ENCODE peak calls at places on chromosome 14, in nine cellular contexts. F, Q, U, V, K, M, P, J and L are unnamed samples.

GRCh38 chr14:57071639-57072038 is 197.1 kb downstream of the EXOC5 start:
- DNase-seq in P (no peak), M (no peak), K (no peak), Q (no peak), F (no peak), V (no peak), U (no peak), J (no peak), L (no peak)

GRCh38 chr14:24311837-24312615 is 724 bp downstream of the LTB4R start:
- DNase-seq in F (peak), M (no peak), P (no peak), U (no peak), K (no peak), V (no peak), Q (no peak), J (no peak), L (no peak)

GRCh38 chr14:104856157-104856868 is 8.8 kb upstream of the CEP170B start:
- DNase-seq in V (no peak), F (no peak), Q (no peak), J (no peak), P (no peak), M (no peak), U (no peak), K (peak), L (no peak)

GRCh38 chr14:78798757-78799156 is 628.6 kb downstream of the NRXN3 start:
- DNase-seq in F (no peak), J (no peak), V (no peak), U (no peak), M (no peak), Q (no peak), K (no peak), P (no peak), L (no peak)

GRCh38 chr14:92397140-92397815 is 74.3 kb downstream of the SLC24A4 start:
- DNase-seq in V (no peak), J (no peak), K (no peak), P (peak), M (no peak), U (no peak), F (peak), Q (no peak), L (no peak)

GRCh38 chr14:75430106-75430505 is 2.3 kb downstream of the JDP2 start:
- DNase-seq in F (peak), K (no peak), Q (no peak), J (no peak), M (peak), V (no peak), U (no peak), P (peak), L (no peak)

GRCh38 chr14:54083549-54084239 is 127.1 kb upstream of the BMP4 start:
- DNase-seq in F (peak), K (no peak), V (no peak), Q (no peak), U (no peak), J (no peak), P (no peak), M (no peak), L (no peak)

GRCh38 chr14:102442241-102443211 is 67.0 kb downstream of the ANKRD9 start:
- DNase-seq in K (peak), J (no peak), M (peak), U (no peak), Q (no peak), V (no peak), P (no peak), F (no peak), L (no peak)

GRCh38 chr14:26984318-26985177 is 386.7 kb upstream of the NOVA1 start:
- DNase-seq in V (peak), F (peak), K (peak), J (no peak), U (peak), P (no peak), Q (no peak), M (peak), L (peak)

GRCh38 chr14:103070971-103071542 is 13.0 kb upstream of the LBHD2 start:
- DNase-seq in J (no peak), K (no peak), Q (peak), V (no peak), F (no peak), M (no peak), U (no peak), P (peak), L (no peak)

GRCh38 chr14:69750495-69750894 is 16.4 kb upstream of the SRSF5 start:
- DNase-seq in F (no peak), K (no peak), U (no peak), M (no peak), Q (no peak), V (no peak), J (no peak), P (no peak), L (no peak)

GRCh38 chr14:54194501-54194900 is 202.3 kb upstream of the CDKN3 start:
- DNase-seq in M (no peak), K (no peak), F (peak), V (no peak), U (no peak), P (no peak), J (no peak), Q (no peak), L (no peak)

GRCh38 chr14:66982247-66982646 is 207.0 kb upstream of the GARIN2 start:
- DNase-seq in M (no peak), J (no peak), V (no peak), U (no peak), F (no peak), K (no peak), Q (no peak), P (no peak), L (no peak)

GRCh38 chr14:51780006-51780692 is 80.3 kb upstream of the GNG2 start:
- DNase-seq in P (peak), U (peak), J (peak), K (peak), V (peak), M (peak), Q (peak), F (peak), L (peak)

GRCh38 chr14:98931126-98931525 is 340.9 kb downstream of the BCL11B start:
- DNase-seq in J (no peak), Q (no peak), P (no peak), V (no peak), F (no peak), M (no peak), U (no peak), K (no peak), L (no peak)

GRCh38 chr14:75249251-75249957 is 29.2 kb upstream of the FOS start:
- DNase-seq in F (no peak), P (peak), U (no peak), J (peak), M (no peak), Q (no peak), V (peak), K (no peak), L (no peak)

GRCh38 chr14:68397371-68397779 is 395.5 kb downstream of the ZFP36L1 start:
- DNase-seq in V (no peak), K (no peak), U (no peak), Q (no peak), J (no peak), F (no peak), P (peak), M (peak), L (no peak)

GRCh38 chr14:74698471-74698870 is 14.4 kb downstream of the AREL1 start:
- DNase-seq in Q (no peak), M (no peak), V (no peak), U (no peak), F (no peak), P (no peak), K (no peak), J (no peak), L (no peak)

GRCh38 chr14:65906948-65907347 is 494.4 kb downstream of the FUT8 start:
- DNase-seq in F (no peak), J (no peak), U (no peak), M (no peak), P (no peak), V (no peak), Q (no peak), K (no peak), L (no peak)

GRCh38 chr14:55589171-55589570 is 9.2 kb downstream of the KTN1 start:
- DNase-seq in V (no peak), F (no peak), Q (no peak), P (no peak), J (no peak), K (no peak), U (no peak), M (no peak), L (no peak)

GRCh38 chr14:61461808-61462275 is 140.5 kb downstream of the PRKCH start:
- DNase-seq in K (peak), Q (no peak), U (no peak), M (peak), V (peak), P (no peak), F (peak), J (no peak), L (peak)

GRCh38 chr14:74955229-74955999 is at the start of gene PGF:
- DNase-seq in P (peak), Q (no peak), V (peak), F (peak), U (peak), K (peak), J (peak), M (peak), L (peak)

GRCh38 chr14:102232348-102232625 is 72.7 kb downstream of the MOK start:
- DNase-seq in Q (no peak), F (no peak), U (no peak), P (no peak), K (no peak), V (no peak), M (no peak), J (no peak), L (no peak)

GRCh38 chr14:71711619-71712018 is 220.6 kb upstream of the RGS6 start:
- DNase-seq in V (no peak), F (peak), P (no peak), Q (no peak), M (peak), K (peak), J (no peak), U (no peak), L (no peak)

GRCh38 chr14:52254086-52254485 is 13.4 kb upstream of the PTGDR start:
- DNase-seq in V (no peak), P (no peak), M (no peak), Q (no peak), J (no peak), U (no peak), F (no peak), K (no peak), L (no peak)

GRCh38 chr14:106308839-106309389 is 782.5 kb downstream of the TMEM121 start:
- DNase-seq in U (no peak), K (peak), F (no peak), J (peak), P (peak), M (no peak), Q (no peak), V (peak), L (no peak)

GRCh38 chr14:106210650-106211049 is 684.3 kb downstream of the TMEM121 start:
- DNase-seq in Q (no peak), F (no peak), V (no peak), K (no peak), P (no peak), U (no peak), M (no peak), J (peak), L (no peak)

GRCh38 chr14:98227000-98227726 is 1044.8 kb downstream of the BCL11B start:
- DNase-seq in Q (no peak), P (no peak), K (no peak), F (no peak), V (no peak), J (peak), M (no peak), U (no peak), L (no peak)

GRCh38 chr14:89270439-89271227 is 146.4 kb downstream of the FOXN3 start:
- DNase-seq in J (peak), P (peak), V (no peak), F (no peak), M (peak), U (no peak), K (no peak), Q (no peak), L (no peak)

GRCh38 chr14:94360945-94361565 is 27.3 kb downstream of the SERPINA1 start:
- DNase-seq in M (peak), U (peak), F (no peak), Q (no peak), P (no peak), J (no peak), V (no peak), K (no peak), L (no peak)

GRCh38 chr14:93734086-93734822 is 54.0 kb downstream of the PRIMA1 start:
- DNase-seq in K (peak), P (no peak), U (no peak), J (no peak), Q (no peak), M (no peak), F (no peak), V (peak), L (no peak)

GRCh38 chr14:50089213-50089612 is 27.2 kb downstream of the VCPKMT start:
- DNase-seq in K (no peak), J (no peak), F (no peak), Q (no peak), V (no peak), M (no peak), U (no peak), P (no peak), L (no peak)

GRCh38 chr14:36658091-36659009 is 3.3 kb upstream of the PAX9 start:
- DNase-seq in F (no peak), V (peak), Q (no peak), J (no peak), K (no peak), M (peak), P (no peak), U (no peak), L (no peak)

GRCh38 chr14:79878785-79879184 is 332.5 kb downstream of the DIO2 start:
- DNase-seq in Q (no peak), J (no peak), F (no peak), P (no peak), M (no peak), K (no peak), V (no peak), U (no peak), L (no peak)

GRCh38 chr14:47277703-47278102 is 397.7 kb downstream of the MDGA2 start:
- DNase-seq in V (peak), P (no peak), J (no peak), F (peak), K (no peak), Q (no peak), M (peak), U (no peak), L (no peak)

GRCh38 chr14:71668186-71668912 is 263.9 kb upstream of the RGS6 start:
- DNase-seq in V (no peak), K (no peak), Q (no peak), U (no peak), J (no peak), P (no peak), F (peak), M (no peak), L (no peak)

GRCh38 chr14:24179961-24180726 is 8.3 kb downstream of the REC8 start:
- DNase-seq in U (no peak), V (no peak), P (no peak), F (peak), J (no peak), K (no peak), Q (no peak), M (peak), L (no peak)

DNA sequence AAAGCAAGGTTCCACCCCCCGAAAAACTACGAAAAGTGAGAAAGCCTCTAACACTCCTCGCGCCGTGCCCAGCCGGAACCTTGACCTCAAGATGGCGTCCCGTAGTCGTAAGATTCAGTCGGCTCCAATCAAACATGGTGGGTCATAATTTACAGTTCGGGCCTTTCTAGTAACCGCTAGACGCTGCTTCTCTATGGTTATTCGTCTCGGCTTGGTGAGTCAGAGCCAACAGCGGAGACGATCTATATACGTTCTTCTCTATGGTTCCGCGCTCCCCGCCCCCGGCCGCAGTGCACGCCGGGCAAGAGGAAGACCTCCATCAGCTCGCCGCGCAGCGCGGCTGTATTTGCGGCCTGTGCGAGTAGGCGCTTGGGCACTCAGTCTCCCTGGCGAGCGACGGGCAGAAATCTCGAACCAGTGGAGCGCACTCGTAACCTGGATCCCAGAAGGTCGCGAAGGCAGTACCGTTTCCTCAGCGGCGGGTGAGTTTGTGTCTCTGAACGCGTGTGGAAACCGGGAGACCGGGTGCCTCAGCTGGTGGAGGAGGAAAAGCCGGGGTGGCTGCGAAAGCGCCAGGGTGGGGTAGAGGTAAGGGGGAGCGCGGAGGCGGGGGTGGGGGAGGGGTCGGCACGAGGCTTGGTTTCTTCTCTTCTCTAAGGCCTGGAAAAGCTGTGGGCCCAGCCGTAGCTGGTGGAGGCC is at the start of gene RBM25:
- DNase-seq in V (peak), P (peak), U (peak), Q (peak), M (peak), J (peak), F (peak), K (peak), L (peak)
- TF ChIP-seq CTCF in V (no peak), P (no peak), U (no peak), Q (peak), M (no peak), J (no peak), F (no peak), K (peak), L (no peak)

GRCh38 chr14:100327128-100327527 is 4.0 kb downstream of the SLC25A47 start:
- DNase-seq in U (no peak), V (no peak), F (no peak), Q (no peak), M (no peak), K (no peak), J (no peak), P (no peak), L (no peak)

GRCh38 chr14:100323121-100323941 is at the start of gene SLC25A47:
- DNase-seq in K (no peak), U (no peak), M (no peak), V (no peak), P (no peak), Q (no peak), F (no peak), J (no peak), L (no peak)

GRCh38 chr14:100325958-100326357 is 2.8 kb downstream of the SLC25A47 start:
- DNase-seq in U (no peak), F (no peak), P (no peak), J (no peak), V (no peak), K (no peak), Q (no peak), M (no peak), L (no peak)

GRCh38 chr14:100323942-100324307 is 786 bp downstream of the SLC25A47 start:
- DNase-seq in K (no peak), V (no peak), F (no peak), J (no peak), U (no peak), P (no peak), M (no peak), Q (no peak), L (no peak)

DNA sequence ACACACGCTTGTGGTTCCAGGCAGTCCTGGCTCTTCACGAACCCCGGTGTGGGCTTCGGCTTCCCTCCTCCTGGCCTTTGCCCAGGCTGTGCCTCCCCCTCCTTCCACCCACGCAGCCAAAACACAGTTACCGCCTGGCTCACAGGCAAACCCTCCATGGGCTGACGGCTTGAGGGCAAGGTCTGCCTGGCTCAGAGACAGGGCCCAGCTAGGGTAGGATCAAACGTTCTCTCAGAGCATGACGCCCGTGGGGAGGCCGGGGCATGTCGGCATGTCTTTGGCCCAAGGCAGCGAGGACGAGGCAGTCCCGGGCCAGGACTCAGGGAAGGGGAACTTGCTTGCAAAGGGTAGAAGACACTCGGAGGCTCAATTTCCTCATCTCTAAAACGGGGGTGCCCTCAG is 2.1 kb downstream of the SLC25A47 start:
- DNase-seq in Q (no peak), U (no peak), F (no peak), V (no peak), K (no peak), P (no peak), M (no peak), J (no peak), L (no peak)
- TF ChIP-seq CTCF in Q (no peak), U (no peak), F (no peak), V (no peak), K (no peak), P (no peak), M (no peak), J (no peak), L (no peak)

DNA sequence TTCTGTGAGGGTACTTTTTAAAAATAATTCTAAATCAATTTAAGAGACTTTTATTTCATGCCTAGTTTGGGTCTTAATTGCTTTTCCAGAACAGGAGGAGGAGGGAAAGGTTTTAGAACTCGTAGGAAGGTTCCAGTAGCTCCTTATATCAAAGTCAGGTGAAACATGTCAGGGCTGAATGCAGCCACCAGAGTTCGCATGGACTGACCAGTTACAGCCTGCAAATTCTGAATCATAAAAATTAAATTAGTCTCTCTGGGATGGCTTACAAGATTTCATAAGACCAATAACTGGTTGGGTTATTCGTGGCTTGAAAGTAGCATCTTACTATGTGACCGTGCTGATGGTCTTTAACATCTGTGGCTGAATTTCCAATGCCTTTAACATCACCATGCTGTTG is 410 bp downstream of the BDKRB1 start:
- DNase-seq in Q (no peak), P (no peak), M (no peak), J (no peak), K (no peak), F (no peak), V (no peak), U (no peak), L (no peak)
- TF ChIP-seq CTCF in Q (no peak), P (no peak), M (peak), J (no peak), K (peak), F (peak), V (no peak), U (no peak), L (no peak)

GRCh38 chr14:99936738-99937474 is 128.3 kb upstream of the EVL start:
- DNase-seq in K (no peak), U (no peak), Q (no peak), P (no peak), M (no peak), V (peak), J (peak), F (no peak), L (no peak)
- TF ChIP-seq CTCF in K (peak), U (no peak), Q (no peak), P (no peak), M (no peak), V (peak), J (no peak), F (no peak), L (no peak)

GRCh38 chr14:34021096-34021495 is 70.2 kb upstream of the EGLN3 start:
- DNase-seq in Q (no peak), F (no peak), V (no peak), U (no peak), K (no peak), J (no peak), P (no peak), M (no peak), L (no peak)
- TF ChIP-seq CTCF in Q (no peak), F (no peak), V (no peak), U (no peak), K (no peak), J (no peak), P (no peak), M (no peak), L (no peak)